ENCODE peak calls at places on chromosomes 5 and 9, in seven cellular contexts. X is breast epithelium, L is spleen, H is suprapubic skin, U is stomach, Z is HCT116, O is GM23338. B is an unnamed sample.

GRCh38 chr5:16051246-16051645 is 128.3 kb downstream of the MARCHF11 start:
- DNase-seq in O (no peak), X (no peak), L (no peak), Z (no peak), H (no peak), U (no peak), B (no peak)

GRCh38 chr9:36934478-36935065 is 99.5 kb downstream of the PAX5 start:
- DNase-seq in H (peak), X (no peak), U (peak), O (no peak), L (no peak), Z (no peak), B (no peak)

GRCh38 chr9:91060520-91061343 is 259.1 kb downstream of the SYK start:
- DNase-seq in H (no peak), Z (no peak), L (no peak), U (peak), X (peak), O (no peak), B (no peak)

GRCh38 chr5:107668154-107668932 is 2.4 kb downstream of the EFNA5 start:
- DNase-seq in O (no peak), L (no peak), U (no peak), Z (no peak), X (no peak), H (no peak), B (no peak)

GRCh38 chr5:124438390-124439380 is 307.8 kb downstream of the ZNF608 start:
- DNase-seq in X (no peak), O (peak), H (no peak), U (no peak), Z (no peak), L (no peak), B (no peak)

GRCh38 chr5:138601444-138601843 is 26.2 kb upstream of the HSPA9 start:
- DNase-seq in X (no peak), U (peak), O (no peak), L (no peak), Z (no peak), H (no peak), B (no peak)

GRCh38 chr9:104090578-104090977 is 3.5 kb upstream of the SMC2 start:
- DNase-seq in X (no peak), L (no peak), U (no peak), H (no peak), Z (no peak), O (no peak), B (no peak)

GRCh38 chr9:11551106-11551505 is 938.3 kb upstream of the PTPRD start:
- DNase-seq in O (no peak), U (no peak), Z (no peak), X (no peak), H (no peak), L (no peak), B (no peak)

GRCh38 chr5:60370508-60370907 is 329.5 kb downstream of the DEPDC1B start:
- DNase-seq in X (no peak), Z (no peak), H (no peak), L (no peak), O (no peak), U (no peak), B (no peak)

GRCh38 chr5:65086234-65086886 is 317.6 kb downstream of the CWC27 start:
- DNase-seq in O (no peak), U (no peak), Z (no peak), L (no peak), X (no peak), H (no peak), B (no peak)

GRCh38 chr5:158023266-158023665 is 164.3 kb upstream of the CLINT1 start:
- DNase-seq in X (no peak), L (no peak), U (no peak), O (no peak), H (no peak), Z (no peak), B (no peak)

GRCh38 chr9:21568484-21568883 is 86.4 kb upstream of the IFNE start:
- DNase-seq in U (no peak), H (no peak), Z (no peak), L (no peak), O (no peak), X (no peak), B (no peak)

GRCh38 chr5:131855452-131855851 is 58.6 kb upstream of the FNIP1 start:
- DNase-seq in X (no peak), H (no peak), L (no peak), Z (no peak), U (no peak), O (no peak), B (no peak)

GRCh38 chr5:76469656-76470290 is 66.7 kb downstream of the IQGAP2 start:
- DNase-seq in L (no peak), Z (no peak), X (no peak), U (no peak), H (no peak), O (no peak), B (no peak)

GRCh38 chr9:90898229-90898628 is 96.6 kb downstream of the SYK start:
- DNase-seq in L (no peak), O (no peak), Z (no peak), X (no peak), H (no peak), U (no peak), B (no peak)

GRCh38 chr5:178231736-178232123 is 872 bp downstream of the PHYKPL start:
- DNase-seq in L (no peak), X (no peak), Z (no peak), O (no peak), H (no peak), U (no peak), B (no peak)

GRCh38 chr5:157463621-157464407 is 3.8 kb downstream of the NIPAL4 start:
- DNase-seq in X (no peak), U (no peak), L (no peak), O (no peak), H (no peak), Z (peak), B (no peak)

GRCh38 chr9:1759009-1759408 is 256.1 kb upstream of the SMARCA2 start:
- DNase-seq in O (no peak), H (no peak), U (no peak), Z (no peak), X (no peak), L (no peak), B (peak)

GRCh38 chr5:81205058-81205457 is 28.1 kb upstream of the CKMT2 start:
- DNase-seq in O (peak), H (no peak), U (no peak), L (no peak), X (no peak), Z (no peak), B (no peak)

DNA sequence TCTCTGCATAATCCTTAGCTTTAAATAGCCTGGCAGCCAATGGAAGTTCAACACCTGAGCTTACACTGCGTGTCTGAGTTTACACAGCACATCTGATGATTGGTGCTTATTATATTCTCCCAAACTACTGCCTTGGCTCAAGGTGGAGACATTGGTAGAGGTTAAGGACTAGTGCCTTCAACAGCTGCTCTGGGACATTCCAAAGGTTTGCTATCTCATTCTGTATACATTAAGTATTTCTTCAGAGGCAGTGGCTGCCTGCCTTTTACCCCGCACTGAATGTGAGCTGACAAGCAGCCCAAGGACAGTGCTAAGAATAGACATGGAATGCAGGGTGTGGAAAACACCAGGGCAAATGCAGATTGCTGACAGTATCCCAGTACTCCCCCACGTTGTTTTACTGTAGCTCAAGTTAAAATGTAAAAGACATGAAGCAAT is 1.6 kb downstream of the HSPB3 start:
- DNase-seq in H (no peak), X (no peak), O (peak), U (peak), Z (no peak), L (no peak), B (no peak)
- TF ChIP-seq POLR2AphosphoS5 in H (no peak), X (no peak), O (no peak), U (no peak), Z (no peak), L (no peak), B (no peak)

DNA sequence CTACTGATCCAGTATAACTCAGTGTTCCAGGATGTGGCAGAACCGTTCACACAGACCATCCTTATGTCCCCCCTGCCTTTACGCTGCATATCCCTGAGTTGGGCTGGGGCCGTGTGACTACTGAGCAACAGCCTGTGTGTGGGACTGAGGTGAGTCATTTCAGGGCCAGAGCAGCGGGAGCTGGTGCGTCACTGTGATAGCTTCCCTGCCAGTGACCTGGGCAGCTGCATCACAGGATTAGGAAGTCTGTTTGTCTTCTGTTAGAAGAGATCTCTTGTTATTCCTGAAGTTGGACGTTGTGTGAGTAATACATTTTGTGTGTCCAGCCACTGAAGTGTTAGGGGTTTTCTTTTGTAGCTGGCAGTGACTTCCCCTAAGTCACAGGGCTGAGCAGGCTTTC is 35.6 kb downstream of the TPPP start:
- DNase-seq in O (no peak), Z (peak), X (no peak), U (no peak), H (peak), L (no peak), B (no peak)
- TF ChIP-seq POLR2AphosphoS5 in O (no peak), Z (no peak), X (no peak), U (no peak), H (no peak), L (no peak), B (no peak)

GRCh38 chr9:81826541-81826906 is 101.7 kb upstream of the SPATA31D4 start:
- DNase-seq in H (no peak), Z (no peak), L (no peak), U (no peak), X (no peak), O (no peak), B (no peak)
- TF ChIP-seq POLR2AphosphoS5 in H (no peak), Z (no peak), L (no peak), U (peak), X (no peak), O (no peak), B (no peak)

GRCh38 chr5:67038817-67039603 is 157.6 kb downstream of the CD180 start:
- DNase-seq in U (no peak), O (no peak), Z (no peak), H (no peak), L (no peak), X (no peak), B (no peak)
- TF ChIP-seq POLR2AphosphoS5 in U (peak), O (no peak), Z (no peak), H (no peak), L (no peak), X (no peak), B (no peak)

DNA sequence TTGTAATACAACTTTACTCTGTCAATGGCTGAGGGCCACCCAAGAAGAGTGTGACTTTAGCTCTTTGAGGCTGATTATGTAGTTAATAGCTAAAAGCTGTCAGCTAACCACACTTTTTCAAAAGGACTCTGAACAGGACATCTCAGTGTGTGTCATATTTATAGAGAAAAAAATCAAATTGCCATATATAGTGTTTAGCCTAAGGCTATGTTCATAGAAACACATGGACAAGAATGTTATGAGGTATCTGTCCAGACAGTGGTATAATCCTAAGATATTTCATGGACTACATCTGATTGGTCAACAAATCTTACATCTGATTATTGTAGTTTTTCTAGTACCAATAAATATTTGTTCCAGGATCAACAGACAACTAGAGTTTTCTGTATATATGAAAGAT is 42.1 kb upstream of the CDH18 start:
- DNase-seq in H (no peak), L (no peak), U (no peak), O (no peak), Z (no peak), X (no peak), B (no peak)
- TF ChIP-seq POLR2AphosphoS5 in H (no peak), L (no peak), U (no peak), O (no peak), Z (no peak), X (no peak), B (no peak)

GRCh38 chr9:24210641-24211040 is 335.1 kb downstream of the IZUMO3 start:
- DNase-seq in Z (no peak), U (no peak), X (no peak), O (no peak), L (no peak), H (no peak), B (no peak)
- TF ChIP-seq POLR2AphosphoS5 in Z (no peak), U (no peak), X (no peak), O (no peak), L (no peak), H (no peak), B (no peak)

DNA sequence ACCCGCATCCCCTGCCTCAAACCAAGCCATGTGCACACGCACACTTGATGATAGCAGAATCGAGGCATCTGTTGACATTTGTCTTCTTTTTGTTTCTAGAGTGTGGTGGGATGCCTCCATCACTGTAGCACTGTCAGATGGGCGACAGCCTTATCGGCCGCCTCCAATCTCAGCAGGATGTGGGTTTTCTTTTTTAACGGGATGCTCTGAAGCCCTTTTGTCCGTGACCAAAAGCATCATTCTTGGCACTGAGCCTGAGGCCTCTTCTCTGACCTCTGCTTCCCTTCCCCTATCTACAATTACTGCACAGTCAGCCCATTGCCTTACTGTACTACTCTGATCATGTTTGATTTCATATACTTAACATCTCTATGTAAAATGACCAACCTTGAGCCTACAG is 78.3 kb downstream of the LMNB1 start:
- DNase-seq in O (no peak), U (no peak), L (no peak), X (no peak), Z (no peak), H (no peak), B (no peak)
- TF ChIP-seq POLR2AphosphoS5 in O (no peak), U (no peak), L (no peak), X (no peak), Z (no peak), H (no peak), B (no peak)

DNA sequence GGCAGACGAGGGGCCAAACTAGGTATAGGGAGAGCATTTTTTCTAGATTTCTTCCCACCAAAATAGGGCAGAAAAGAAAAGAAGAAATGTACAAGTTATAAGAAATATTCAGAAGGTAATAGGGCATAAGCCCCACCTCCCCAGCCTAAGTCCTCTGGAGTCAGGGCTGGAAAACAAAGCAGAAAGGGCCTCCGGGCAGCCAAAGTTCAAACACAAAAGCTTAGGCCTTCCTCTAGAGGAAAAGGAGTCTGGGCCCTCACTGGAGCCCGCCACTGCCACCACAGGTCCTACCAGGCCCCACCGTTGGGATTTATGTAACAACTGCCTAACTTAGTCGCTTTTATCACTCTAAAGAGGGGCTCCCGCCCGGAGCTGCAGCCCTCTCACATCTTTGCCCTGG is 27.6 kb downstream of the TBC1D2 start:
- DNase-seq in X (no peak), O (no peak), H (no peak), Z (no peak), L (no peak), U (no peak), B (no peak)
- TF ChIP-seq POLR2AphosphoS5 in X (no peak), O (no peak), H (no peak), Z (no peak), L (no peak), U (no peak), B (no peak)

GRCh38 chr9:120902824-120903608 is 23.6 kb downstream of the TRAF1 start:
- DNase-seq in X (no peak), O (no peak), H (no peak), Z (no peak), L (no peak), U (no peak), B (no peak)

GRCh38 chr9:120899490-120900037 is 22.6 kb upstream of the PHF19 start:
- DNase-seq in Z (no peak), H (no peak), L (no peak), U (no peak), O (no peak), X (no peak), B (no peak)

GRCh38 chr9:120901704-120902103 is 24.7 kb upstream of the PHF19 start:
- DNase-seq in X (no peak), U (no peak), Z (no peak), L (no peak), H (no peak), O (no peak), B (no peak)

GRCh38 chr9:120902286-120902685 is 24.3 kb downstream of the TRAF1 start:
- DNase-seq in H (no peak), Z (no peak), L (no peak), X (no peak), U (no peak), O (no peak), B (no peak)

GRCh38 chr9:120900821-120901220 is 23.8 kb upstream of the PHF19 start:
- DNase-seq in Z (no peak), X (no peak), L (no peak), U (no peak), O (no peak), H (no peak), B (no peak)
- TF ChIP-seq POLR2AphosphoS5 in Z (no peak), X (no peak), L (no peak), U (no peak), O (no peak), H (no peak), B (no peak)

GRCh38 chr9:81724242-81724889 is 35.0 kb upstream of the TLE1 start:
- DNase-seq in O (no peak), H (no peak), Z (no peak), L (no peak), U (no peak), X (no peak), B (no peak)
- TF ChIP-seq POLR2AphosphoS5 in O (no peak), H (no peak), Z (no peak), L (no peak), U (no peak), X (no peak), B (no peak)